ENCODE peak calls at places on chromosomes 16 and 17, in ten cellular contexts. One of them, this sample, is unnamed.

GRCh38 chr17:58316260-58316960 is 12.2 kb downstream of the TSPOAP1 start:
- DNase-seq in Panc1: no peak
- DNase-seq in uterus: no peak
- DNase-seq in naive thymus-derived CD4-positive, alpha-beta T cell: no peak
- DNase-seq in CD8-positive, alpha-beta memory T cell: peak; percentile 44
- DNase-seq in sigmoid colon: peak; percentile 56
- DNase-seq in small intestine: no peak
- DNase-seq in IMR-90: no peak
- DNase-seq in Peyer's patch: no peak
- DNase-seq in left ventricle myocardium inferior: no peak
- DNase-seq in this sample: no peak

GRCh38 chr16:72015124-72015523 is 6.6 kb downstream of the DHODH start:
- DNase-seq in Panc1: no peak
- DNase-seq in uterus: no peak
- DNase-seq in naive thymus-derived CD4-positive, alpha-beta T cell: no peak
- DNase-seq in CD8-positive, alpha-beta memory T cell: no peak
- DNase-seq in sigmoid colon: no peak
- DNase-seq in small intestine: peak; percentile 20
- DNase-seq in IMR-90: no peak
- DNase-seq in Peyer's patch: no peak
- DNase-seq in left ventricle myocardium inferior: no peak
- DNase-seq in this sample: no peak

GRCh38 chr17:16516594-16517018 is 24.6 kb upstream of the LRRC75A start:
- DNase-seq in Panc1: no peak
- DNase-seq in uterus: peak; percentile 52
- DNase-seq in naive thymus-derived CD4-positive, alpha-beta T cell: no peak
- DNase-seq in CD8-positive, alpha-beta memory T cell: no peak
- DNase-seq in sigmoid colon: no peak
- DNase-seq in small intestine: no peak
- DNase-seq in IMR-90: peak; percentile 80
- DNase-seq in Peyer's patch: no peak
- DNase-seq in left ventricle myocardium inferior: no peak
- DNase-seq in this sample: no peak

GRCh38 chr17:5000237-5000639 is 2.5 kb downstream of the KIF1C start:
- DNase-seq in Panc1: no peak
- DNase-seq in uterus: peak; percentile 87
- DNase-seq in naive thymus-derived CD4-positive, alpha-beta T cell: no peak
- DNase-seq in CD8-positive, alpha-beta memory T cell: peak; percentile 36
- DNase-seq in sigmoid colon: peak; percentile 92
- DNase-seq in small intestine: no peak
- DNase-seq in IMR-90: no peak
- DNase-seq in Peyer's patch: no peak
- DNase-seq in left ventricle myocardium inferior: peak; percentile 88
- DNase-seq in this sample: no peak

GRCh38 chr16:89357460-89357859 is 132.9 kb downstream of the ANKRD11 start:
- DNase-seq in Panc1: no peak
- DNase-seq in uterus: no peak
- DNase-seq in naive thymus-derived CD4-positive, alpha-beta T cell: no peak
- DNase-seq in CD8-positive, alpha-beta memory T cell: no peak
- DNase-seq in sigmoid colon: no peak
- DNase-seq in small intestine: peak; percentile 64
- DNase-seq in IMR-90: no peak
- DNase-seq in Peyer's patch: no peak
- DNase-seq in left ventricle myocardium inferior: peak; percentile 55
- DNase-seq in this sample: no peak

GRCh38 chr16:54345231-54345630 is 58.6 kb upstream of the IRX3 start:
- DNase-seq in Panc1: no peak
- DNase-seq in uterus: no peak
- DNase-seq in naive thymus-derived CD4-positive, alpha-beta T cell: no peak
- DNase-seq in CD8-positive, alpha-beta memory T cell: no peak
- DNase-seq in sigmoid colon: peak; percentile 53
- DNase-seq in small intestine: no peak
- DNase-seq in IMR-90: no peak
- DNase-seq in Peyer's patch: no peak
- DNase-seq in left ventricle myocardium inferior: no peak
- DNase-seq in this sample: no peak

GRCh38 chr16:28893291-28893690 is 15.0 kb downstream of the ATP2A1 start:
- DNase-seq in Panc1: no peak
- DNase-seq in uterus: no peak
- DNase-seq in naive thymus-derived CD4-positive, alpha-beta T cell: no peak
- DNase-seq in CD8-positive, alpha-beta memory T cell: no peak
- DNase-seq in sigmoid colon: no peak
- DNase-seq in small intestine: no peak
- DNase-seq in IMR-90: no peak
- DNase-seq in Peyer's patch: no peak
- DNase-seq in left ventricle myocardium inferior: no peak
- DNase-seq in this sample: no peak

GRCh38 chr17:43043306-43043705 is 18.3 kb downstream of the RND2 start:
- DNase-seq in Panc1: no peak
- DNase-seq in uterus: no peak
- DNase-seq in naive thymus-derived CD4-positive, alpha-beta T cell: no peak
- DNase-seq in CD8-positive, alpha-beta memory T cell: no peak
- DNase-seq in sigmoid colon: no peak
- DNase-seq in small intestine: no peak
- DNase-seq in IMR-90: peak; percentile 49
- DNase-seq in Peyer's patch: no peak
- DNase-seq in left ventricle myocardium inferior: no peak
- DNase-seq in this sample: no peak

GRCh38 chr17:69773081-69773480 is 301.9 kb upstream of the KCNJ16 start:
- DNase-seq in Panc1: no peak
- DNase-seq in uterus: no peak
- DNase-seq in naive thymus-derived CD4-positive, alpha-beta T cell: no peak
- DNase-seq in CD8-positive, alpha-beta memory T cell: no peak
- DNase-seq in sigmoid colon: no peak
- DNase-seq in small intestine: no peak
- DNase-seq in IMR-90: peak; percentile 43
- DNase-seq in Peyer's patch: no peak
- DNase-seq in left ventricle myocardium inferior: no peak
- DNase-seq in this sample: no peak

GRCh38 chr17:57132663-57133062 is 47.6 kb downstream of the AKAP1 start:
- DNase-seq in Panc1: no peak
- DNase-seq in uterus: no peak
- DNase-seq in naive thymus-derived CD4-positive, alpha-beta T cell: no peak
- DNase-seq in CD8-positive, alpha-beta memory T cell: no peak
- DNase-seq in sigmoid colon: no peak
- DNase-seq in small intestine: no peak
- DNase-seq in IMR-90: no peak
- DNase-seq in Peyer's patch: no peak
- DNase-seq in left ventricle myocardium inferior: no peak
- DNase-seq in this sample: no peak

GRCh38 chr16:9119795-9120194 is 28.4 kb downstream of the HAPSTR1 start:
- DNase-seq in Panc1: no peak
- DNase-seq in uterus: peak; percentile 51
- DNase-seq in naive thymus-derived CD4-positive, alpha-beta T cell: no peak
- DNase-seq in CD8-positive, alpha-beta memory T cell: no peak
- DNase-seq in sigmoid colon: peak; percentile 75
- DNase-seq in small intestine: no peak
- DNase-seq in IMR-90: peak; percentile 84
- DNase-seq in Peyer's patch: no peak
- DNase-seq in left ventricle myocardium inferior: no peak
- DNase-seq in this sample: no peak

GRCh38 chr16:24553983-24554382 is 14.6 kb downstream of the RBBP6 start:
- DNase-seq in Panc1: no peak
- DNase-seq in uterus: no peak
- DNase-seq in naive thymus-derived CD4-positive, alpha-beta T cell: no peak
- DNase-seq in CD8-positive, alpha-beta memory T cell: no peak
- DNase-seq in sigmoid colon: no peak
- DNase-seq in small intestine: no peak
- DNase-seq in IMR-90: peak; percentile 73
- DNase-seq in Peyer's patch: no peak
- DNase-seq in left ventricle myocardium inferior: no peak
- DNase-seq in this sample: no peak

GRCh38 chr17:44209786-44210341 is 9.6 kb downstream of the UBTF start:
- DNase-seq in Panc1: no peak
- DNase-seq in uterus: no peak
- DNase-seq in naive thymus-derived CD4-positive, alpha-beta T cell: no peak
- DNase-seq in CD8-positive, alpha-beta memory T cell: no peak
- DNase-seq in sigmoid colon: no peak
- DNase-seq in small intestine: no peak
- DNase-seq in IMR-90: peak; percentile 40
- DNase-seq in Peyer's patch: no peak
- DNase-seq in left ventricle myocardium inferior: no peak
- DNase-seq in this sample: peak; percentile 41

GRCh38 chr17:79282294-79282693 is 207.7 kb downstream of the ENGASE start:
- DNase-seq in Panc1: no peak
- DNase-seq in uterus: no peak
- DNase-seq in naive thymus-derived CD4-positive, alpha-beta T cell: no peak
- DNase-seq in CD8-positive, alpha-beta memory T cell: no peak
- DNase-seq in sigmoid colon: no peak
- DNase-seq in small intestine: no peak
- DNase-seq in IMR-90: no peak
- DNase-seq in Peyer's patch: no peak
- DNase-seq in left ventricle myocardium inferior: no peak
- DNase-seq in this sample: no peak
- H3K4me1 ChIP-seq in Panc1: no peaks in the 10 kb centered on the region
- H3K4me1 ChIP-seq in uterus: no peaks in the 10 kb centered on the region
- H3K4me1 ChIP-seq in naive thymus-derived CD4-positive, alpha-beta T cell: no peaks in the 10 kb centered on the region
- H3K4me1 ChIP-seq in CD8-positive, alpha-beta memory T cell: no peaks in the 10 kb centered on the region
- H3K4me1 ChIP-seq in sigmoid colon: no peaks in the 10 kb centered on the region
- H3K4me1 ChIP-seq in small intestine: no peaks in the 10 kb centered on the region
- H3K4me1 ChIP-seq in IMR-90: no peaks in the 10 kb centered on the region
- H3K4me1 ChIP-seq in Peyer's patch: no peaks in the 10 kb centered on the region
- H3K4me1 ChIP-seq in left ventricle myocardium inferior: no peaks in the 10 kb centered on the region
- H3K4me1 ChIP-seq in this sample: no peaks in the 10 kb centered on the region

GRCh38 chr17:64773386-64773835 is 111.3 kb upstream of the SMURF2 start:
- DNase-seq in Panc1: no peak
- DNase-seq in uterus: no peak
- DNase-seq in naive thymus-derived CD4-positive, alpha-beta T cell: no peak
- DNase-seq in CD8-positive, alpha-beta memory T cell: no peak
- DNase-seq in sigmoid colon: no peak
- DNase-seq in small intestine: no peak
- DNase-seq in IMR-90: no peak
- DNase-seq in Peyer's patch: no peak
- DNase-seq in left ventricle myocardium inferior: no peak
- DNase-seq in this sample: no peak
- H3K4me3 ChIP-seq in Panc1: peak overlapping the region; percentile 51
- H3K4me3 ChIP-seq in uterus: no peak overlapping the region
- H3K4me3 ChIP-seq in naive thymus-derived CD4-positive, alpha-beta T cell: no peak overlapping the region
- H3K4me3 ChIP-seq in CD8-positive, alpha-beta memory T cell: no peak overlapping the region
- H3K4me3 ChIP-seq in sigmoid colon: no peak overlapping the region
- H3K4me3 ChIP-seq in small intestine: peak overlapping the region; percentile 44
- H3K4me3 ChIP-seq in IMR-90: no peak overlapping the region
- H3K4me3 ChIP-seq in Peyer's patch: peak overlapping the region; percentile 24
- H3K4me3 ChIP-seq in left ventricle myocardium inferior: no peak overlapping the region
- H3K4me3 ChIP-seq in this sample: no peak overlapping the region

GRCh38 chr17:29571883-29572681 is 3.6 kb downstream of the TP53I13 start:
- DNase-seq in Panc1: no peak
- DNase-seq in uterus: peak; percentile 31
- DNase-seq in naive thymus-derived CD4-positive, alpha-beta T cell: no peak
- DNase-seq in CD8-positive, alpha-beta memory T cell: peak; percentile 48
- DNase-seq in sigmoid colon: peak; percentile 64
- DNase-seq in small intestine: no peak
- DNase-seq in IMR-90: no peak
- DNase-seq in Peyer's patch: peak; percentile 15
- DNase-seq in left ventricle myocardium inferior: peak; percentile 35
- DNase-seq in this sample: no peak
- H3K27me3 ChIP-seq in Panc1: no peaks in the 10 kb centered on the region
- H3K27me3 ChIP-seq in uterus: no peaks in the 10 kb centered on the region
- H3K27me3 ChIP-seq in naive thymus-derived CD4-positive, alpha-beta T cell: no peaks in the 10 kb centered on the region
- H3K27me3 ChIP-seq in CD8-positive, alpha-beta memory T cell: no peaks in the 10 kb centered on the region
- H3K27me3 ChIP-seq in sigmoid colon: no peaks in the 10 kb centered on the region
- H3K27me3 ChIP-seq in small intestine: no peaks in the 10 kb centered on the region
- H3K27me3 ChIP-seq in IMR-90: no peaks in the 10 kb centered on the region
- H3K27me3 ChIP-seq in Peyer's patch: no peaks in the 10 kb centered on the region
- H3K27me3 ChIP-seq in left ventricle myocardium inferior: no peaks in the 10 kb centered on the region
- H3K27me3 ChIP-seq in this sample: no peaks in the 10 kb centered on the region

GRCh38 chr16:31001507-31002251 is 8.8 kb downstream of the STX1B start:
- DNase-seq in Panc1: no peak
- DNase-seq in uterus: no peak
- DNase-seq in naive thymus-derived CD4-positive, alpha-beta T cell: no peak
- DNase-seq in CD8-positive, alpha-beta memory T cell: no peak
- DNase-seq in sigmoid colon: no peak
- DNase-seq in small intestine: no peak
- DNase-seq in IMR-90: no peak
- DNase-seq in Peyer's patch: no peak
- DNase-seq in left ventricle myocardium inferior: no peak
- DNase-seq in this sample: no peak

GRCh38 chr16:31000671-31001382 is 9.6 kb downstream of the STX1B start:
- DNase-seq in Panc1: no peak
- DNase-seq in uterus: no peak
- DNase-seq in naive thymus-derived CD4-positive, alpha-beta T cell: no peak
- DNase-seq in CD8-positive, alpha-beta memory T cell: no peak
- DNase-seq in sigmoid colon: no peak
- DNase-seq in small intestine: peak; percentile 48
- DNase-seq in IMR-90: no peak
- DNase-seq in Peyer's patch: no peak
- DNase-seq in left ventricle myocardium inferior: no peak
- DNase-seq in this sample: no peak

GRCh38 chr16:30997887-30998711 is 12.3 kb downstream of the STX1B start:
- DNase-seq in Panc1: no peak
- DNase-seq in uterus: peak; percentile 60
- DNase-seq in naive thymus-derived CD4-positive, alpha-beta T cell: no peak
- DNase-seq in CD8-positive, alpha-beta memory T cell: no peak
- DNase-seq in sigmoid colon: no peak
- DNase-seq in small intestine: no peak
- DNase-seq in IMR-90: peak; percentile 84
- DNase-seq in Peyer's patch: no peak
- DNase-seq in left ventricle myocardium inferior: no peak
- DNase-seq in this sample: no peak

GRCh38 chr16:30997000-30997886 is 12.2 kb downstream of the HSD3B7 start:
- DNase-seq in Panc1: peak; percentile 82
- DNase-seq in uterus: peak; percentile 89
- DNase-seq in naive thymus-derived CD4-positive, alpha-beta T cell: peak; percentile 71
- DNase-seq in CD8-positive, alpha-beta memory T cell: peak; percentile 87
- DNase-seq in sigmoid colon: peak; percentile 95
- DNase-seq in small intestine: peak; percentile 79
- DNase-seq in IMR-90: peak; percentile 41
- DNase-seq in Peyer's patch: peak; percentile 89
- DNase-seq in left ventricle myocardium inferior: peak; percentile 86
- DNase-seq in this sample: peak; percentile 64

DNA sequence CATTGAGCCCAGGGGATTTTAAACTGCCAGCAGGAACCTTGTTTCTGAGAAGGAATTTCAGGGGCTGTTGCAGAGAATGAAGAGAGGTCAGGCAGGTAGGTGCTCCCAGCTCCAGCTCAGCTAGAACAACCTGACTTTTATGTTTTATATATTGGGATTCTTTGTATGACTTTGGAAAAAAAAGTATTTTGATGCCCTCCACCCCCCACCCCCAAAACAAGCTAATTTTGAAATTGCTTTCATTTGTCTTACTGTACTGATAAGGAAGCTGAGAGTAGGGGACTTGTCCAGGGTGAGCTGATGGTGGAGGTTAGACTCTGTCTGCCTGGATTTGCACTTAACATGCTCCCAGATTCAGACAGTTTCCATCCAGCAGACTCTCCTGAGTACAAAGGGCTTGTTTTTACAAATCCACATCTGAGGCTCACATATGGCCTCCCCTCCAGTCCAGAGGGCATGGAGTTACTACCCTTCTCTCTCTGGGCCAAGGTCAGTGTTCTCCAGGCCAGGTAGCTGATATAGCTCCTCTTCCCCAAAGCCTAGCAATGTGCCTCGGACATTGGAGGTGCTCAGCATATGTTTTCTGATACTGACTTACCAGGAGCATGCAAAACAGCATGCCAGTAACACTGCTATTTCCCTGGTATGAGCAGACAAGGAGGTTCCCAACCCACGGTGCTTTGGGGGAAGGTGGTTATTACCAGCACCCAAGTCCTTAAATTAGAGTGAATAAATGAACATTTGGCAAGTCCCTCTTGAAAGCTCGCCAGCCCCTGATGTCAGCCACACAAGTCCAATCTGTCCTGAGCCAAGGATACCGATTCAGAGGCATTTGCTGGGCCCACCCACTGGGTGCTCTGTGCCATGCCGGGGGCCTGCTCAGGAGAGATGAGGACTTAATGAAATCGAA is 11.3 kb downstream of the STX1B start:
- DNase-seq in Panc1: no peak
- DNase-seq in uterus: no peak
- DNase-seq in naive thymus-derived CD4-positive, alpha-beta T cell: no peak
- DNase-seq in CD8-positive, alpha-beta memory T cell: no peak
- DNase-seq in sigmoid colon: no peak
- DNase-seq in small intestine: peak; percentile 41
- DNase-seq in IMR-90: no peak
- DNase-seq in Peyer's patch: no peak
- DNase-seq in left ventricle myocardium inferior: no peak
- DNase-seq in this sample: no peak
- H3K4me1 ChIP-seq in Panc1: peaks cover 28% of the 10 kb centered on the region
- H3K4me1 ChIP-seq in uterus: no peaks in the 10 kb centered on the region
- H3K4me1 ChIP-seq in naive thymus-derived CD4-positive, alpha-beta T cell: peaks cover 11% of the 10 kb centered on the region
- H3K4me1 ChIP-seq in CD8-positive, alpha-beta memory T cell: peaks cover 13% of the 10 kb centered on the region
- H3K4me1 ChIP-seq in sigmoid colon: peaks cover 11% of the 10 kb centered on the region
- H3K4me1 ChIP-seq in small intestine: no peaks in the 10 kb centered on the region
- H3K4me1 ChIP-seq in IMR-90: peaks cover 27% of the 10 kb centered on the region
- H3K4me1 ChIP-seq in Peyer's patch: peaks cover 15% of the 10 kb centered on the region
- H3K4me1 ChIP-seq in left ventricle myocardium inferior: peaks cover 25% of the 10 kb centered on the region
- H3K4me1 ChIP-seq in this sample: peaks cover 12% of the 10 kb centered on the region